ENCODE peak calls at places on chromosomes 6 and 20, in six cellular contexts. R is neuronal stem cell, X is mesendoderm, L is H1, W is H9, S is IMR-90. J is an unnamed sample.
A peak's percentile ranks its signal among the peaks of the same experiment; 100 is the strongest.

GRCh38 chr20:6769953-6770831 is 2.7 kb downstream of the BMP2 start:
- DNase-seq in S (no peak), R (peak; percentile 42), W (peak; percentile 65), L (no peak), X (peak; percentile 82), J (peak; percentile 67)

GRCh38 chr6:41692080-41692675 is 43.2 kb downstream of the TFEB start:
- DNase-seq in R (no peak), L (no peak), S (no peak), X (peak; percentile 91), W (no peak), J (no peak)

GRCh38 chr20:2285193-2285592 is 10.6 kb upstream of the TGM3 start:
- DNase-seq in L (no peak), S (no peak), W (no peak), X (no peak), R (no peak), J (no peak)

GRCh38 chr6:82645536-82646230 is 282.1 kb downstream of the TPBG start:
- DNase-seq in X (no peak), W (no peak), S (no peak), R (no peak), L (no peak), J (no peak)

GRCh38 chr6:157405986-157406385 is 25.0 kb downstream of the ZDHHC14 start:
- DNase-seq in R (no peak), W (no peak), X (peak; percentile 79), S (peak; percentile 57), L (no peak), J (peak; percentile 31)

GRCh38 chr20:61251529-61252393 is at the start of gene CDH4:
- DNase-seq in S (no peak), R (no peak), X (peak; percentile 42), W (peak; percentile 45), L (no peak), J (peak; percentile 22)

GRCh38 chr6:164243949-164244348 is 829.4 kb downstream of the QKI start:
- DNase-seq in L (no peak), R (no peak), X (no peak), W (no peak), S (no peak), J (no peak)

GRCh38 chr6:124368131-124368530 is 564.5 kb downstream of the NKAIN2 start:
- DNase-seq in X (no peak), L (no peak), R (no peak), W (no peak), S (no peak), J (no peak)

GRCh38 chr6:53151676-53152075 is 3.0 kb upstream of the GCM1 start:
- DNase-seq in L (peak; percentile 15), R (no peak), X (peak; percentile 75), W (peak; percentile 74), S (no peak), J (no peak)

GRCh38 chr6:56909115-56909907 is 45.6 kb upstream of the BEND6 start:
- DNase-seq in R (no peak), W (no peak), L (no peak), S (peak; percentile 54), X (no peak), J (no peak)

GRCh38 chr6:148770408-148771211 is 23.8 kb downstream of the UST start:
- DNase-seq in X (no peak), R (no peak), L (no peak), S (no peak), W (no peak), J (no peak)

GRCh38 chr6:148771896-148772554 is 25.2 kb downstream of the UST start:
- DNase-seq in W (no peak), L (no peak), R (no peak), X (no peak), S (no peak), J (no peak)

GRCh38 chr6:148768646-148769270 is 21.9 kb downstream of the UST start:
- DNase-seq in R (no peak), W (no peak), S (no peak), X (no peak), L (no peak), J (no peak)

GRCh38 chr6:148771212-148771601 is 24.4 kb downstream of the UST start:
- DNase-seq in L (no peak), R (no peak), W (no peak), S (no peak), X (no peak), J (no peak)

DNA sequence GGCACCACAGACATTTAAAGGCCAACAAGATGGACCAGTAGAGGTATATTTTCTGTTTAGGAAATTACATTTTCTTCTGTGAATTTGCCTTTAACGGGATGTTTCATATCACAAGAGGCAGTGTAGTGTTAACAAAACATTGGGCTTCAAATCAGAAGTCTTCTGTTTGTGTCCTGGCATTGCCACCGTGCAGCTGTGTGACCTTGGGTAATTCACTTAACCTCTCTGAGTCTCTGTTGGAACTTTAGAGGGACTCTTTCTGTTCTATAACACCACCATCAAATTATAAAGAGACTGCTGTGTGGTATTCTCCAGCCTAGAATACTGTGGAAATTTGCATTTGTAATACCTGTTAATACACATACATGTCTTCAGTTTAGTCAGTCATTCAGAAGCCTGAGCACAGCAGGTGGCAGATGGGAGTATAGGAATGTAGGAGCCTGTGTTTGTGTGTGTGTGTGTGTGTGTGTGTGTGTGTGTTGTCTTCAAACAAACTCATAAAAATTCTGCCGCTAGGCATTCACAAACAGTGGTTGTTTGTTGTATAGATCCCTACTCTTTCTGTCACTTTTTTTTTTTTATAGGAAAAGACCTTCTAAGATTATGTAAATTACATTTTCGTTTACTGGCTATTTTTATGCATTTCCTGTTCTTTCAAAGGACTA is 22.6 kb downstream of the UST start:
- DNase-seq in X (peak; percentile 60), L (no peak), S (no peak), W (no peak), R (no peak), J (no peak)
- H2BK15ac ChIP-seq in X (no peak overlapping the region), L (no peak overlapping the region), S (no peak overlapping the region), W (no peak overlapping the region), R (no peak overlapping the region), J (no peak overlapping the region)

DNA sequence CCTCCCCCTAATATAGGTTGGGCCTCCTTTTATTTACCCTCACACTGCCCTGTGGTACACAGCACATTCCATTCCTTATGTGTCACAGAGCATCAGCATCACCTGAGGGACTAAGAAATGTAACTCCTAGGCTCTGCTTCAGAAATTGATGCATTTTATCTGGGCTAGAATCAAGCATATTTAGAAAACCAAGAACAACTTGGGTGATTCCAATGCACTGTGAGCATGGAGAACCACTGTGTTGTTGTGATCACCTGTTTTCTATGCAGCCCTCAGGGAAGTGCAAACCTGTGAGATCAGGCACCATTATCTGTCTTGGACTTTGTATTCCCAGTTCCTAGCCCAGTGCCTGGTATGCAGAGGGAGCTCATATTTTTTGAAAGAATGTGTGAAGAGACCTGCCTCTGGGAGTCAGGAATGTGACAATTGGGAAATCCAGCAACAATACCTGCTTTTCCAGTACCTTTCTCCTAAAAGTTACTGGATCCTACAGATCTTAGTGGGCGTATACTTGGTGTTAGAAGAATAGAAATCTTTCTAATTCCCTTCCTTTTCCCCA is 7.0 kb downstream of the KAT14 start:
- DNase-seq in W (no peak), R (no peak), S (no peak), X (peak; percentile 88), L (no peak), J (no peak)
- H2BK15ac ChIP-seq in W (no peak overlapping the region), R (no peak overlapping the region), S (no peak overlapping the region), X (no peak overlapping the region), L (no peak overlapping the region), J (no peak overlapping the region)

GRCh38 chr6:47672816-47673215 is 25.6 kb upstream of the ADGRF4 start:
- DNase-seq in W (no peak), X (no peak), L (no peak), R (no peak), S (no peak), J (no peak)
- H2BK15ac ChIP-seq in W (no peak overlapping the region), X (no peak overlapping the region), L (no peak overlapping the region), R (no peak overlapping the region), S (no peak overlapping the region), J (no peak overlapping the region)

GRCh38 chr6:43273707-43274106 is 24.4 kb upstream of the SLC22A7 start:
- DNase-seq in S (no peak), L (no peak), W (no peak), R (no peak), X (no peak), J (no peak)
- H2BK15ac ChIP-seq in S (no peak overlapping the region), L (no peak overlapping the region), W (no peak overlapping the region), R (no peak overlapping the region), X (no peak overlapping the region), J (no peak overlapping the region)

GRCh38 chr6:133698272-133698671 is 190.6 kb upstream of the TCF21 start:
- DNase-seq in S (no peak), W (no peak), R (no peak), L (no peak), X (no peak), J (no peak)
- H2BK15ac ChIP-seq in S (peak overlapping the region; percentile 18), W (no peak overlapping the region), R (no peak overlapping the region), L (no peak overlapping the region), X (no peak overlapping the region), J (no peak overlapping the region)

GRCh38 chr20:44084891-44085290 is 102.1 kb downstream of the JPH2 start:
- DNase-seq in X (no peak), W (no peak), L (no peak), R (no peak), S (no peak), J (no peak)

GRCh38 chr20:44084439-44084838 is 102.5 kb downstream of the JPH2 start:
- DNase-seq in S (no peak), L (no peak), W (no peak), X (no peak), R (no peak), J (no peak)

GRCh38 chr20:44085616-44086434 is 101.2 kb downstream of the JPH2 start:
- DNase-seq in L (no peak), R (no peak), W (no peak), S (no peak), X (no peak), J (no peak)

GRCh38 chr20:44087857-44088120 is 99.2 kb downstream of the JPH2 start:
- DNase-seq in L (no peak), W (no peak), S (no peak), X (no peak), R (no peak), J (no peak)

DNA sequence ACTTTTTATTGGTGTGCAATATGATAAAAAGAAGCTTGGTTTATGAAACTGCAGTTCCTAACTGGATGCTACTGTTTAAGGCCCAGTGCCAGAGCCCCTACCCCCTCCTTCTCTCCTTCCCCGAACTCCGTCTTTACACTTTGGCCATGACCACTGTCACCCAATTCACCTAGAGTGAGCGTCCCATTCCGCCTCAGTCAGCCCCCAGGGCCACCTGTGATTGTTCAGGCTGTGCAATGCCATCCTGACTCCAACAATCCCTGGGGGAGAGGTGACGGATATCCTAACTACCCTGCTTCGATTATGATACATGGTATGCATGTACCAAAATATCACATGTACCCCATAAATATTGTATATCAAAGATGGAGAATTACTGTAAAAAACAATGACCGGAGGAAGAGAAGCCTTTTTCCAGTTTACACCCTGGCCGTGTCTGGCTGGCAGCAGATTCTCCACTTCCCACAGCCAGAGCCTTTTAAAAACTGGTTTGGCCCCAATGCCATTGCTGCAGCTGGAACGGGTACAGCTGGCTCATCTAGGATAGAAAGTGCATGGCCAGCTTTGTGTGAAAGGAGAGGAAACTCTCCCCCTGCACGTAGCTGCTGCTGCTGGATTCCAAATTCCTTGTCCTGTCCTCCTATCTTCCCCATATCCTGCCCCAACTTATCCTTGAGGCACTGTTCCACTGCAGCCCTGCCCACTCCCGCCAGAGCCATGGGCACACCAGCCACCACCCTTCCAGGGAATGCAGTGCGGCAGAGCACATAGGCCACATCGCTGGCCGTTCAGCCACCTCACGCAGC is 99.7 kb downstream of the JPH2 start:
- DNase-seq in L (no peak), R (no peak), X (no peak), W (no peak), S (no peak), J (no peak)
- H2BK15ac ChIP-seq in L (no peak overlapping the region), R (no peak overlapping the region), X (no peak overlapping the region), W (no peak overlapping the region), S (no peak overlapping the region), J (no peak overlapping the region)